ENCODE peak calls at places on chromosomes 7 and 10, in seven cellular contexts. I, W, N, G, L, M and K are unnamed samples.

GRCh38 chr10:16853201-16853600 is 36.0 kb upstream of the RSU1 start:
- DNase-seq in I (no peak), W (no peak), N (no peak), G (no peak), L (no peak), M (no peak), K (no peak)

GRCh38 chr10:129021597-129022304 is 445.3 kb upstream of the MGMT start:
- DNase-seq in I (no peak), W (peak), N (peak), G (no peak), L (no peak), M (no peak), K (no peak)

GRCh38 chr7:16187131-16187530 is 234.2 kb downstream of the CRPPA start:
- DNase-seq in I (no peak), W (no peak), N (no peak), G (no peak), L (no peak), M (no peak), K (no peak)

GRCh38 chr7:105013818-105014724 is at the start of gene KMT2E:
- DNase-seq in I (peak), W (peak), N (peak), G (peak), L (peak), M (peak), K (no peak)

GRCh38 chr10:102644646-102645387 is 538 bp downstream of the TRIM8 start:
- DNase-seq in I (peak), W (peak), N (peak), G (peak), L (peak), M (peak), K (no peak)

GRCh38 chr7:155166673-155167370 is 96.7 kb downstream of the HTR5A start:
- DNase-seq in I (no peak), W (no peak), N (no peak), G (no peak), L (no peak), M (no peak), K (no peak)

GRCh38 chr10:36465604-36466379 is 659.6 kb upstream of the ANKRD30A start:
- DNase-seq in I (no peak), W (no peak), N (no peak), G (no peak), L (no peak), M (no peak), K (no peak)

GRCh38 chr10:18607503-18607902 is 43.9 kb downstream of the NSUN6 start:
- DNase-seq in I (no peak), W (no peak), N (no peak), G (no peak), L (no peak), M (no peak), K (no peak)

GRCh38 chr10:70191906-70192305 is 21.6 kb upstream of the SAR1A start:
- DNase-seq in I (no peak), W (no peak), N (no peak), G (no peak), L (no peak), M (no peak), K (no peak)

GRCh38 chr7:150978136-150978789 is at the start of gene KCNH2:
- DNase-seq in I (no peak), W (peak), N (peak), G (no peak), L (peak), M (no peak), K (no peak)

GRCh38 chr7:149285581-149285975 is 23.6 kb downstream of the ZNF783 start:
- DNase-seq in I (no peak), W (no peak), N (no peak), G (no peak), L (no peak), M (no peak), K (no peak)

GRCh38 chr10:110017940-110018339 is 10.2 kb downstream of the ADD3 start:
- DNase-seq in I (no peak), W (no peak), N (no peak), G (no peak), L (no peak), M (no peak), K (no peak)

GRCh38 chr7:16926283-16926682 is 44.5 kb upstream of the AGR3 start:
- DNase-seq in I (no peak), W (no peak), N (no peak), G (no peak), L (no peak), M (no peak), K (no peak)

GRCh38 chr7:115679423-115679822 is 351.1 kb downstream of the TFEC start:
- DNase-seq in I (no peak), W (no peak), N (no peak), G (no peak), L (no peak), M (no peak), K (no peak)

GRCh38 chr10:120963053-120963533 is 111.9 kb downstream of the WDR11 start:
- DNase-seq in I (no peak), W (peak), N (no peak), G (no peak), L (no peak), M (no peak), K (no peak)

GRCh38 chr10:121041499-121041898 is 190.3 kb downstream of the WDR11 start:
- DNase-seq in I (no peak), W (no peak), N (no peak), G (no peak), L (no peak), M (no peak), K (no peak)

GRCh38 chr10:62193479-62193878 is 75.2 kb downstream of the RTKN2 start:
- DNase-seq in I (no peak), W (no peak), N (no peak), G (no peak), L (no peak), M (no peak), K (no peak)

GRCh38 chr7:139189357-139189756 is 41.7 kb upstream of the UBN2 start:
- DNase-seq in I (no peak), W (no peak), N (no peak), G (no peak), L (no peak), M (no peak), K (no peak)

GRCh38 chr10:94066411-94066810 is 72.7 kb downstream of the PLCE1 start:
- DNase-seq in I (no peak), W (peak), N (peak), G (no peak), L (peak), M (no peak), K (peak)

GRCh38 chr7:1544896-1545416 is 11.0 kb downstream of the TMEM184A start:
- DNase-seq in I (no peak), W (no peak), N (no peak), G (no peak), L (no peak), M (no peak), K (no peak)

GRCh38 chr7:38367301-38367700 is 93.9 kb upstream of the TARP start:
- DNase-seq in I (no peak), W (no peak), N (no peak), G (no peak), L (no peak), M (no peak), K (no peak)

GRCh38 chr7:95105627-95106026 is 198.2 kb downstream of the PPP1R9A start:
- DNase-seq in I (no peak), W (no peak), N (no peak), G (no peak), L (no peak), M (no peak), K (no peak)

GRCh38 chr7:28078036-28078901 is 102.3 kb downstream of the JAZF1 start:
- DNase-seq in I (no peak), W (no peak), N (peak), G (no peak), L (no peak), M (peak), K (no peak)